ENCODE peak calls at places on chromosomes 6 and 20, in six cellular contexts. O, M, L, S, U and G are unnamed samples.

GRCh38 chr6:67640462-67640861 is 994.6 kb upstream of the ADGRB3 start:
- DNase-seq in O (peak; percentile 62), M (no peak), L (no peak), S (no peak), U (no peak), G (no peak)

GRCh38 chr6:108884211-108885059 is 36.2 kb downstream of the ARMC2 start:
- DNase-seq in O (no peak), M (no peak), L (no peak), S (no peak), U (no peak), G (no peak)

GRCh38 chr6:135505648-135506047 is 8.1 kb upstream of the AHI1 start:
- DNase-seq in O (no peak), M (no peak), L (no peak), S (no peak), U (no peak), G (no peak)

GRCh38 chr6:128455959-128456358 is 64.4 kb downstream of the PTPRK start:
- DNase-seq in O (no peak), M (no peak), L (no peak), S (no peak), U (no peak), G (no peak)

GRCh38 chr6:134689177-134689576 is 260.7 kb downstream of the ALDH8A1 start:
- DNase-seq in O (no peak), M (no peak), L (no peak), S (peak; percentile 48), U (no peak), G (no peak)

GRCh38 chr20:56665806-56666205 is 36.7 kb downstream of the TFAP2C start:
- DNase-seq in O (no peak), M (no peak), L (no peak), S (no peak), U (no peak), G (no peak)

GRCh38 chr6:124393536-124393935 is 568.7 kb upstream of the RNF217 start:
- DNase-seq in O (peak; percentile 29), M (no peak), L (no peak), S (no peak), U (peak; percentile 1), G (no peak)

GRCh38 chr6:163249651-163250101 is 164.8 kb upstream of the QKI start:
- DNase-seq in O (no peak), M (no peak), L (no peak), S (no peak), U (no peak), G (no peak)

GRCh38 chr6:42260424-42260888 is 42.8 kb upstream of the MRPS10 start:
- DNase-seq in O (no peak), M (no peak), L (no peak), S (no peak), U (no peak), G (no peak)

GRCh38 chr6:101779051-101779844 is 385.7 kb downstream of the GRIK2 start:
- DNase-seq in O (no peak), M (peak; percentile 31), L (no peak), S (no peak), U (peak; percentile 4), G (no peak)

GRCh38 chr6:46626228-46626909 is 26.2 kb downstream of the CYP39A1 start:
- DNase-seq in O (peak; percentile 64), M (no peak), L (no peak), S (no peak), U (peak; percentile 18), G (peak; percentile 13)

GRCh38 chr6:20708367-20709124 is 174.3 kb downstream of the CDKAL1 start:
- DNase-seq in O (peak; percentile 14), M (no peak), L (no peak), S (no peak), U (peak; percentile 14), G (peak; percentile 40)

GRCh38 chr6:134173936-134174789 is 121.7 kb upstream of the SLC2A12 start:
- DNase-seq in O (peak; percentile 92), M (peak; percentile 39), L (peak; percentile 90), S (peak; percentile 83), U (peak; percentile 75), G (peak; percentile 87)

GRCh38 chr6:33746036-33746600 is 587 bp downstream of the IP6K3 start:
- DNase-seq in O (peak; percentile 81), M (no peak), L (peak; percentile 25), S (peak; percentile 83), U (peak; percentile 25), G (peak; percentile 57)

GRCh38 chr6:159701413-159701999 is 8.5 kb upstream of the SOD2 start:
- DNase-seq in O (peak; percentile 96), M (peak; percentile 87), L (peak; percentile 55), S (no peak), U (peak; percentile 37), G (no peak)

GRCh38 chr6:96528193-96528592 is 6.6 kb downstream of the UFL1 start:
- DNase-seq in O (no peak), M (no peak), L (no peak), S (no peak), U (no peak), G (no peak)

DNA sequence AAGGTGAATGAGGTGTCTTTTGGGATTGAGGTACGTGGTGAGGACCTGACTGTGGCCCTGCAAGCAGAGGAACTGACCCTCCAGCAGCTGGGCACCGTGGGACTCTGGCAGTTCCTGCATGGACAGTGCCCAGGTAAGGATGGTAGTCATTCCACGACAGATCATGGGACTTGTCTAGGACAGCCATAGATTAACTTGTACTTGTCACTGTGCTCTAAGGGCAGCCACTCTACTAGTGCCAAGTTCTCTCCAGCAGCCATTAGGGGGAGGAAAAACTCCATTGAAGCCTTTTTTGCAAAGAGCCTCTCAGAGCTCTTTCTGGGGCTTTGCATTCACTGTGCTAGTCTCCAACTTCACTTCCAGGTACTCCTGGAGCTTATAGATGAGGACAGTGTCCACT is 20.4 kb downstream of the TAF11 start:
- DNase-seq in O (no peak), M (no peak), L (no peak), S (no peak), U (no peak), G (no peak)
- TF ChIP-seq CTCF in O (no peak), M (no peak), L (no peak), S (peak; percentile 23), U (peak; percentile 29), G (no peak)

DNA sequence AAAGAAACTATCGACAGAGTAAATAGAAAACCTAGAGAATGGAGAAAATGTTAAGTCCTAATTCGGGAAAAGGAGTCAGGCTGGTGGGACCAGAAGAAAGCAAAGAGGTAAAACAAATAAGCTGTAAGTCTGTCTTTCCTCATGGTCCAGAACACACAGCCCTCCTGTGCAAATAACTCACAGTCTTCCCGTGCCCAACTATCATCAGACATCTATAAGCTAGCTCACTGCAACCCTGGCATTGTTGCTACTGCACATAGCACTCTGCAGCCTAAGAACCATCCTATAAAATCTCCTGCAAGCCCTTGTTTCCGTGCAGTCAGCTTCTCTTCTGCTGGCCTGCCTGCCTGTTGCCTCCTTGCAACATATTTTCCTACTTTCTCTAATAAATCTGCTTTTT is 17.4 kb downstream of the HLA-DRA start:
- DNase-seq in O (no peak), M (no peak), L (no peak), S (no peak), U (no peak), G (no peak)
- H3K27me3 ChIP-seq in O (no peaks in the 10 kb centered on the region), M (no peaks in the 10 kb centered on the region), L (no peaks in the 10 kb centered on the region), S (peaks cover 4% of the 10 kb centered on the region), U (no peaks in the 10 kb centered on the region), G (no peaks in the 10 kb centered on the region)

GRCh38 chr6:169177516-169178196 is 76.0 kb downstream of the THBS2 start:
- DNase-seq in O (peak; percentile 21), M (no peak), L (no peak), S (no peak), U (no peak), G (no peak)
- TF ChIP-seq CTCF in O (peak; percentile 23), M (no peak), L (no peak), S (no peak), U (peak; percentile 29), G (no peak)

DNA sequence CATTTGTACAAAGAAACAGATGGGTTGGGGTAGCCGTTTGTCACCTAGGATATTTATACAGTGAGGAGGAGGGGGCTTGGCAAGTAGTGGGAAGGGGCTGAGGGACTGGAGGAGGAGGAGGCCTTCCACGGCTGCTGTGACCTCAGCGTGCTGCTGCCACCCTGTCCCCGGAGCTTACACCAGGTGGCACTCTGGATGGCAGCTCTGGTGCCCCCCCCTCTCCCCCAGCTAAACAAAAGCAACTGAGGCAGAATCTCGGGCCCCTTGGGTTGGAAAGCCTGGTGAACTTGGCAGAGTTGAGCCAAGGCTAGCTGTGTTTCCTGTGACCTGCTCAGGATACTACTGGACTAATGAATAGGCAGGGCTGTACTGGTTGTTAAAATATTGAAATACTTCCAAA is 64.7 kb downstream of the CD40 start:
- DNase-seq in O (no peak), M (no peak), L (no peak), S (no peak), U (no peak), G (no peak)
- H3K27me3 ChIP-seq in O (no peaks in the 10 kb centered on the region), M (peaks cover 23% of the 10 kb centered on the region), L (no peaks in the 10 kb centered on the region), S (no peaks in the 10 kb centered on the region), U (no peaks in the 10 kb centered on the region), G (no peaks in the 10 kb centered on the region)

GRCh38 chr6:126252154-126252553 is 87.8 kb upstream of the CENPW start:
- DNase-seq in O (no peak), M (no peak), L (no peak), S (no peak), U (no peak), G (peak; percentile 11)
- TF ChIP-seq CTCF in O (no peak), M (no peak), L (no peak), S (no peak), U (no peak), G (peak; percentile 28)

DNA sequence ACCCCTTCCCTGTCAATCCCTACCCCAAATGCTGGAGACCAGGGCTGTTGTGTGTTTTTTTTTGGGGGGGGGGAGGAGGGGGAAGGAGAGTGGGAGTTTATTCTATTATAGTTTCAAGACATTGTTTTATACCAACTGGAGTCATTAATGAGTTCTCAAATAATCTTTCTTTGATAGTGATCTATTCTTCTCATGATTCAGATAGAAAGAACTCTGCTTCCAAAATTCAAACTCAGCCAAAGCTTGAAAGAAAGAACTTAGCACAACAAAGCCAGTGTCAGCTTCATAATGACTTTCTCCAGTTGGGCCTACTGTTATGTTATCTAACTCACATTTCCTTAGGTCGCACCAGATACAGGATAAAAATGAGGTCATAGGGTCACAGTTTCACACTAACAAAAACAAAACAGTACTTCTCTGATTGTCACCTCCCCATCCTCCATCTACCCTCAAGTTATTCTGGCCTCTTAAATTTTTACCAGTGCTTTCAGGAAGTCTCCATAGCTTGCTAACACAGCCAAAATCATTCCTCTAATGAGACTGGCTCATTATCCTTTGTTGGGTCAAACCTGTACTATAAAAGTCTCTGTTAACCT is 19.0 kb upstream of the MAP3K7 start:
- DNase-seq in O (no peak), M (no peak), L (no peak), S (no peak), U (no peak), G (no peak)
- H3K27me3 ChIP-seq in O (peaks cover 4% of the 10 kb centered on the region), M (peaks cover 5% of the 10 kb centered on the region), L (no peaks in the 10 kb centered on the region), S (no peaks in the 10 kb centered on the region), U (no peaks in the 10 kb centered on the region), G (peaks cover 20% of the 10 kb centered on the region)

DNA sequence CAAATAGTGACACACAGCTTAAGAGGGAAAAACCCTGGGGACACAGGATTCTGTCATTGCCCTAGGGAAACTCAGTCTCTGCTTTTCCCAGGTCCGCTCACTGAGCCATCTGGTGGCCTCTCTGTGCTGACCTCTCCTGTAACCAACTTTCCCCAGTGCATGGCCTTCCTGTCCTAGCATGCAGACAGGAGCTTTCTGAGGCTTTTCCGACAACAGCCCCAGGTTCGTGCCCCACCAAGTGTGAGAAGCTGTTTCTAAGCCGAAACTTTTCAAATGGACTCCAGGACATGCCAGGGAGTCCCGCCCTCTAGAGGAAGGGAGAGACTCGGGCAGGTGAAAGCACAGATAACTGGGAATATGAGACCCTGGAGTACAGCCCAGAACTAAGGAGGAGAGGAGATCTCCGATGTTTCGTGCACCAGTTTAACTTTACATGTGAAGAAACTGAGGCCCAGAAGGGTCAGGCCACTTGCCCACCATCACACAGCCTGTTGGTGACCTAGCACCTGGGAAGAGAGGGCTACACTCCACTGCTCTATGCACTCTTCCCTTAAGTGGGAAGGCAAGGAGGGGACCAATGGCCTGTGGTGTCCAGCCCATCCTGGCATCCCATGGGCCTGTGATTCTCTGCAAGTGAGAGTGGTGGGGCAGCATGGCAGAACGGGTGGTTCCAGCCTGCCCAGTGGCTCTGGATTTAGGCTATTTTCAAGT is 46.2 kb downstream of the RPP40 start:
- DNase-seq in O (no peak), M (no peak), L (no peak), S (no peak), U (no peak), G (peak; percentile 44)
- TF ChIP-seq CTCF in O (no peak), M (no peak), L (no peak), S (peak; percentile 30), U (peak; percentile 48), G (peak; percentile 57)